ENCODE peak calls at places on chromosomes 12 and 14, in four cellular contexts. One of them, this sample, is unnamed.

GRCh38 chr12:67940780-67941243 is 48.4 kb upstream of the IFNG-AS1 start:
- DNase-seq in transverse colon: peak; percentile 11
- DNase-seq in heart left ventricle: no peak
- DNase-seq in breast epithelium: no peak
- DNase-seq in this sample: peak; percentile 5

GRCh38 chr12:52772727-52773126 is 4.4 kb downstream of the KRT76 start:
- DNase-seq in breast epithelium: no peak
- DNase-seq in transverse colon: no peak
- DNase-seq in heart left ventricle: no peak
- DNase-seq in this sample: no peak

GRCh38 chr14:61202124-61202523 is 79.0 kb downstream of the TMEM30B start:
- DNase-seq in heart left ventricle: no peak
- DNase-seq in transverse colon: no peak
- DNase-seq in breast epithelium: no peak
- DNase-seq in this sample: no peak

GRCh38 chr14:32134448-32135070 is 57.5 kb downstream of the ARHGAP5 start:
- DNase-seq in heart left ventricle: no peak
- DNase-seq in transverse colon: no peak
- DNase-seq in breast epithelium: no peak
- DNase-seq in this sample: no peak

GRCh38 chr12:10293570-10294227 is 14.0 kb upstream of the KLRD1 start:
- DNase-seq in transverse colon: no peak
- DNase-seq in heart left ventricle: no peak
- DNase-seq in breast epithelium: no peak
- DNase-seq in this sample: no peak

GRCh38 chr12:79347852-79348251 is 342.9 kb downstream of the PAWR start:
- DNase-seq in transverse colon: no peak
- DNase-seq in heart left ventricle: no peak
- DNase-seq in breast epithelium: no peak
- DNase-seq in this sample: no peak

GRCh38 chr14:104090071-104090748 is 4.7 kb downstream of the ASPG start:
- DNase-seq in breast epithelium: peak; percentile 49
- DNase-seq in heart left ventricle: no peak
- DNase-seq in transverse colon: peak; percentile 7
- DNase-seq in this sample: no peak

GRCh38 chr14:93793555-93793954 is 5.3 kb upstream of the PRIMA1 start:
- DNase-seq in breast epithelium: no peak
- DNase-seq in heart left ventricle: no peak
- DNase-seq in transverse colon: no peak
- DNase-seq in this sample: no peak

GRCh38 chr14:69592923-69593677 is 18.3 kb upstream of the SUSD6 start:
- DNase-seq in transverse colon: no peak
- DNase-seq in heart left ventricle: no peak
- DNase-seq in breast epithelium: no peak
- DNase-seq in this sample: no peak

GRCh38 chr14:22848391-22849164 is 12.2 kb downstream of the MMP14 start:
- DNase-seq in breast epithelium: no peak
- DNase-seq in heart left ventricle: peak; percentile 77
- DNase-seq in transverse colon: peak; percentile 56
- DNase-seq in this sample: no peak

GRCh38 chr12:12764824-12765223 is 20.6 kb upstream of the APOLD1 start:
- DNase-seq in transverse colon: no peak
- DNase-seq in heart left ventricle: no peak
- DNase-seq in breast epithelium: no peak
- DNase-seq in this sample: no peak

GRCh38 chr14:83044001-83044400 is 1510.3 kb upstream of the SEL1L start:
- DNase-seq in heart left ventricle: no peak
- DNase-seq in transverse colon: no peak
- DNase-seq in breast epithelium: no peak
- DNase-seq in this sample: no peak

GRCh38 chr14:94366146-94366887 is 22.1 kb downstream of the SERPINA1 start:
- DNase-seq in heart left ventricle: no peak
- DNase-seq in breast epithelium: no peak
- DNase-seq in transverse colon: no peak
- DNase-seq in this sample: no peak

GRCh38 chr12:57166971-57167371 is 19.6 kb upstream of the LRP1-AS start:
- DNase-seq in transverse colon: no peak
- DNase-seq in breast epithelium: no peak
- DNase-seq in heart left ventricle: no peak
- DNase-seq in this sample: peak; percentile 94

GRCh38 chr12:104448475-104448874 is 8.3 kb upstream of the CHST11 start:
- DNase-seq in breast epithelium: no peak
- DNase-seq in heart left ventricle: no peak
- DNase-seq in transverse colon: no peak
- DNase-seq in this sample: no peak

GRCh38 chr12:31203261-31203660 is 122.7 kb downstream of the SINHCAF start:
- DNase-seq in transverse colon: no peak
- DNase-seq in heart left ventricle: no peak
- DNase-seq in breast epithelium: no peak
- DNase-seq in this sample: no peak

GRCh38 chr12:104805186-104805585 is 152.9 kb downstream of the SLC41A2 start:
- DNase-seq in heart left ventricle: no peak
- DNase-seq in breast epithelium: no peak
- DNase-seq in transverse colon: no peak
- DNase-seq in this sample: peak; percentile 35

GRCh38 chr14:91190853-91191252 is 53.7 kb downstream of the GPR68 start:
- DNase-seq in heart left ventricle: no peak
- DNase-seq in breast epithelium: no peak
- DNase-seq in transverse colon: no peak
- DNase-seq in this sample: no peak

GRCh38 chr14:23406244-23406643 is 1.8 kb downstream of the MYH6 start:
- DNase-seq in transverse colon: no peak
- DNase-seq in heart left ventricle: no peak
- DNase-seq in breast epithelium: no peak
- DNase-seq in this sample: no peak

GRCh38 chr14:45766247-45766646 is 513.2 kb upstream of the MIS18BP1 start:
- DNase-seq in transverse colon: no peak
- DNase-seq in breast epithelium: no peak
- DNase-seq in heart left ventricle: no peak
- DNase-seq in this sample: no peak

GRCh38 chr14:94376108-94376975 is 12.1 kb downstream of the SERPINA1 start:
- DNase-seq in breast epithelium: no peak
- DNase-seq in heart left ventricle: no peak
- DNase-seq in transverse colon: no peak
- DNase-seq in this sample: no peak

GRCh38 chr14:76432967-76433752 is 57.2 kb downstream of the ESRRB start:
- DNase-seq in heart left ventricle: no peak
- DNase-seq in transverse colon: no peak
- DNase-seq in breast epithelium: no peak
- DNase-seq in this sample: no peak

GRCh38 chr14:95504135-95505029 is 12.1 kb downstream of the SYNE3 start:
- DNase-seq in breast epithelium: no peak
- DNase-seq in transverse colon: no peak
- DNase-seq in heart left ventricle: no peak
- DNase-seq in this sample: no peak

GRCh38 chr12:70779250-70779649 is 141.3 kb downstream of the PTPRR start:
- DNase-seq in transverse colon: no peak
- DNase-seq in heart left ventricle: no peak
- DNase-seq in breast epithelium: no peak
- DNase-seq in this sample: no peak

GRCh38 chr12:101935769-101936741 is 58.7 kb downstream of the DRAM1 start:
- DNase-seq in breast epithelium: no peak
- DNase-seq in heart left ventricle: peak; percentile 59
- DNase-seq in transverse colon: peak; percentile 24
- DNase-seq in this sample: no peak

GRCh38 chr14:23162800-23163199 is 20.7 kb downstream of the SLC7A8 start:
- DNase-seq in transverse colon: no peak
- DNase-seq in heart left ventricle: no peak
- DNase-seq in breast epithelium: no peak
- DNase-seq in this sample: no peak

DNA sequence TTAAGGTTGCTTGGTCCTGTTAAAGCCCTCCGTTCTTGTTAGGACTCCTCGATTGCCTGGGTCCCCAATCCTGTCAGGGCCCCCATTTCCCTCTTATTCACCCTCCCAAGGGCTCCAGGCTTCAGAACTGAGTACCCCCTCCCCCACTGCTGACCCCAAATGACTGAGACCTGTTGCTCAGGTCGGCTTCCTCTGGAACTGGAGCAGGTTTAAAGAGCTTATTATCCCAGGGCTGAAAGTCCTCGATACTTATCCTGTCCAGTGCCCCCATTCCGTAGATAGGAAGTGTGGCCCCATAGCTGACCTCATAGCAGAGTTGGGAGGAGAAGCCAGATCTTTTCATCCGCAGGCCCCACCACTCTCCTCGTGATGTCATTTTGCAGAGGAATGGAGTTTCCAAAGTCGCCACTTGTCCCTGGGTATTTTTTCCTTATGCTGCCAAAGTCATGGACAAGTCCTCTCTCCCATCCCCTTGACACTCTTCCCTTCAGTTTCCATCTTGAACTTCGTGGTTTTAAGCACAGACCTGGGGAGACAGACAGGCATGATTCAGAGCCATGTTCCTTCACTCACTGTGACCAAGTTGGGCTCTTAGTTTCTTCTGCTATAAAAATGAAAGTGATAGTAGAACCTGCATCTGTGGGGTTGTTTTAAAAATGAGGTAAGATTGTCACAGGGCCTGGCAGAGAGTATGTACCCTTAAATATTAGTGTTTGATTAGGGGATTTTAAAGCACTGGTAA is 1.2 kb downstream of the USP30 start:
- DNase-seq in breast epithelium: no peak
- DNase-seq in heart left ventricle: no peak
- DNase-seq in transverse colon: no peak
- DNase-seq in this sample: no peak
- TF ChIP-seq POLR2A in breast epithelium: no peak
- TF ChIP-seq POLR2A in heart left ventricle: no peak
- TF ChIP-seq POLR2A in transverse colon: peak; percentile 18
- TF ChIP-seq POLR2A in this sample: no peak

DNA sequence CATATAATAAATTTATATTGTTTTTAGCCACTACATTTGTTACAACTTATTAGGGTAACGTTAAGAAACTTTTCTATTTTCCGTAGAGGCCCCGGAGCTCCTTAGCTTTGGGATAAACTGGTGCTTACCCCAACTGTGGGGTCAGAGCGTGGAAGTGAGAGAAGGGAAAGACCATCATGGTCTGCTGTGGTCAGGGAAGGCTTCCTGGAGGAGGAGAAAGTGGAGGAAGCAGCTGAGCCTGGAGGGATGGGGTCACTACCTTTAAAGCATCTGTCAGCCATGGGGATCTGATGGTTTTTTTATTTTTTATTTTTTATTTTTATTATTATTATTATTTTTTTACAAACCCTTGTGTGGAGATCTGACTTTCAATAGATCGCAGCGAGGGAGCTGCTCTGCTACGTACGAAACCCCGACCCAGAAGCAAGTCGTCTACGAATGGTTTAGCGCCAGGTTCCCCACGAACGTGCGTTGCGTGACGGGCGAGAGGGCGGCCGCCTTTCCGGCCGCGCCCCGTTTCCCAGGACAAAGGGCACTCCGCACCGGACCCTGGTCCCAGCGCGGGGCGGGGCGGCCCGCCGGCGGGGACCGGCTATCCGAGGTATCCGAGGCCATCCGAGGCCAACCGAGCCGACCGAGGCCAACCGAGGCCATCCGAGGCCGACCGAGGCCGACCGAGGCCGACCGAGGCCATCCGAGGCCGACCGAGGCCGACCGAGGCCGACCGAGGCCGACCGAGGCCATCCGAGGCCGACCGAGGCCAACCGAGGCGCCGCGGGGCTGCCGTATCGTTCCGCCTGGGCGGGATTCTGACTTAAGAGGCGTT is 1101.2 kb upstream of the TMEM132C start:
- DNase-seq in transverse colon: peak; percentile 88
- DNase-seq in heart left ventricle: peak; percentile 86
- DNase-seq in breast epithelium: peak; percentile 74
- DNase-seq in this sample: peak; percentile 81
- TF ChIP-seq POLR2A in transverse colon: no peak
- TF ChIP-seq POLR2A in heart left ventricle: no peak
- TF ChIP-seq POLR2A in breast epithelium: no peak
- TF ChIP-seq POLR2A in this sample: peak; percentile 15

DNA sequence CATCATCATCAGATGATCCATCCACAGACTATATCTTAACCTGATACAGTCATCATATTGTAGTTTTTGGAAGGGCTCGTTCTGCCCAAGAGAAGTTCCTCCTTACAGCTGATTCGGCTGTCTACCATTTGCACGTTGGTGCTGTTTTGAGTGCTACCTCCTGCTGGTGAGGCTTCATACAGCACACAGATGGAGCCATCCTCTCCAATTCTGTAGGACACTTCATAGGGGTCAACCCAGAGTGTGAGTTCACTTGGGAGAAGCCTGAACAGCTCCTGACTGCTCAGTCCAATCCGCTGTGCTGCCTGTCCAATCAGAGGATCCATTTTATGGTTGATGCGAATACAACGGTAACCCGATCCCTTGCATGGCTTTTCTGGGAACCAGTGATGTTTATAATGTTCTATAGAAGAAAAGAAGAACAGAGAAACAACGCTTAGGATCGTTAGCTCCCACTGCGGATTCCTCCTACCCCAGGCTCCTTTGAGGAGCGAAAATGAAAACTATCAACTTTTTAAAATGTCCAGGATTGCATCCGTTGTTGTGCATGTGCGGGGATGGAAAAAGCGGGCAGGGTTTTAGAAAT is 1.5 kb downstream of the BTG1 start:
- DNase-seq in heart left ventricle: peak; percentile 79
- DNase-seq in transverse colon: peak; percentile 80
- DNase-seq in breast epithelium: peak; percentile 56
- DNase-seq in this sample: peak; percentile 71
- TF ChIP-seq POLR2A in heart left ventricle: no peak
- TF ChIP-seq POLR2A in transverse colon: peak; percentile 63
- TF ChIP-seq POLR2A in breast epithelium: no peak
- TF ChIP-seq POLR2A in this sample: no peak

DNA sequence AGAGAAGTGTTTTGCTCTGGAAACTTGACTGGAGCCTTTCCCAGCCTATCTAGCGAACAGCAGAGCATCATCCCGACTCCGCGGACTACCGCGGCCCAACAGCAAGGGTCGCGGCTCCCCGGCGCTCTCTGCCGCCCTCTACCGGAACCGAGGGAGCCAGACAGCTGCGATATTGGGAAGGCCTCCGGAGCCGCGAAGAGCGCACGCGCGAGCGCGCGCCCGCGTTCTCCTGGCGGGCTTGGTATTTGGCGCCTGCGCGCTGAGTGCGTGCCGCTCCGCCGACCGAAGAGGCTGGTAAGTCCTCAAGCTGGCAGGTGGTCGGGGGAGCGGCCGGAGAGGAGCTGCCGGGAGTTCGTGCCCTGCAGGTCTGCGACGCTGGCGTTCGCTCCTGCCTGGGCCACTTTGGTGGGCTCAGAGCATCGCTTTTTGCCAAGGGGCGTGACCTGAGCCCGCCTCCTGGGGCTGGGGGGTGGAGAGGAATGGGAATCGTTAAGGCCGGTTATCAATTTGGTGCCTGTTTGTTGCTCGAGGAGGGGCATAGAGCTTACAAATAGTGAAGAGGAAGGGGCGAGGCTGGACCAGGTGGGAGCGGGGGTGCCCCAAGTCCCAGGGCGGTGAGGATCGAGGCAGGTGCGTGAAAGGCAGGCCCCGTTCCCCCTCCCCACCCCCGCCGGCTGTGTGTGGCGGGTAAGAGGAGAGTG is at the start of gene TMEM106C:
- DNase-seq in transverse colon: peak; percentile 94
- DNase-seq in breast epithelium: peak; percentile 87
- DNase-seq in heart left ventricle: peak; percentile 89
- DNase-seq in this sample: peak; percentile 95
- TF ChIP-seq POLR2A in transverse colon: peak; percentile 72
- TF ChIP-seq POLR2A in breast epithelium: peak; percentile 24
- TF ChIP-seq POLR2A in heart left ventricle: no peak
- TF ChIP-seq POLR2A in this sample: peak; percentile 53

GRCh38 chr14:102316746-102317563 is 2.6 kb upstream of the ZNF839 start:
- DNase-seq in transverse colon: peak; percentile 94
- DNase-seq in heart left ventricle: peak; percentile 94
- DNase-seq in breast epithelium: peak; percentile 97
- DNase-seq in this sample: peak; percentile 75
- TF ChIP-seq POLR2A in transverse colon: no peak
- TF ChIP-seq POLR2A in heart left ventricle: no peak
- TF ChIP-seq POLR2A in breast epithelium: no peak
- TF ChIP-seq POLR2A in this sample: no peak